ENCODE peak calls at places on chromosome 14, in four cellular contexts. One of them, this sample, is unnamed.

GRCh38 chr14:94998702-94999101 is 158.6 kb downstream of the DICER1 start:
- DNase-seq in B cell: no peak
- DNase-seq in germinal center: no peak
- DNase-seq in AG10803: no peak
- DNase-seq in this sample: peak; percentile 72

GRCh38 chr14:33737446-33737845 is 213.4 kb downstream of the EGLN3 start:
- DNase-seq in germinal center: no peak
- DNase-seq in B cell: no peak
- DNase-seq in AG10803: peak; percentile 82
- DNase-seq in this sample: no peak

GRCh38 chr14:95327558-95328374 is 8.1 kb upstream of the CLMN start:
- DNase-seq in B cell: peak; percentile 85
- DNase-seq in AG10803: no peak
- DNase-seq in germinal center: peak; percentile 64
- DNase-seq in this sample: no peak

GRCh38 chr14:79278798-79279644 is 932.3 kb downstream of the DIO2 start:
- DNase-seq in germinal center: no peak
- DNase-seq in AG10803: peak; percentile 50
- DNase-seq in B cell: no peak
- DNase-seq in this sample: peak; percentile 87

GRCh38 chr14:100592972-100593371 is 5.8 kb upstream of the BEGAIN start:
- DNase-seq in germinal center: no peak
- DNase-seq in B cell: no peak
- DNase-seq in AG10803: no peak
- DNase-seq in this sample: no peak

GRCh38 chr14:92408186-92408585 is 85.2 kb downstream of the SLC24A4 start:
- DNase-seq in germinal center: no peak
- DNase-seq in B cell: no peak
- DNase-seq in AG10803: peak; percentile 85
- DNase-seq in this sample: no peak

GRCh38 chr14:52080817-52081755 is 12.2 kb upstream of the NID2 start:
- DNase-seq in AG10803: peak; percentile 89
- DNase-seq in germinal center: no peak
- DNase-seq in B cell: no peak
- DNase-seq in this sample: peak; percentile 35

GRCh38 chr14:55604900-55605418 is 25.0 kb downstream of the KTN1 start:
- DNase-seq in B cell: no peak
- DNase-seq in AG10803: no peak
- DNase-seq in germinal center: no peak
- DNase-seq in this sample: no peak

This sample was measured in iPS-NIHi11.